ENCODE peak calls at places on chromosomes 7 and 10, in six cellular contexts. P is GM12865; F is fibroblast of pulmonary artery; Z is Panc1; S is uterus; J is CD8-positive, alpha-beta T cell. H is an unnamed sample.

GRCh38 chr7:136294977-136295376 is 317.8 kb upstream of the MTPN start:
- DNase-seq in P (no peak), F (no peak), Z (no peak), S (no peak), J (no peak), H (no peak)

GRCh38 chr7:159088016-159088865 is 56.4 kb downstream of the VIPR2 start:
- DNase-seq in P (no peak), F (no peak), Z (no peak), S (no peak), J (no peak), H (no peak)

GRCh38 chr7:240887-241421 is 48.6 kb downstream of the FAM20C start:
- DNase-seq in P (no peak), F (no peak), Z (no peak), S (no peak), J (peak; percentile 21), H (no peak)

GRCh38 chr7:4820968-4821471 is 40.8 kb downstream of the PAPOLB start:
- DNase-seq in P (no peak), F (no peak), Z (no peak), S (no peak), J (no peak), H (no peak)

GRCh38 chr7:75937958-75938786 is 23.2 kb downstream of the POR start:
- DNase-seq in P (no peak), F (peak; percentile 91), Z (no peak), S (peak; percentile 51), J (no peak), H (peak; percentile 58)

GRCh38 chr7:48114115-48114514 is 25.1 kb downstream of the UPP1 start:
- DNase-seq in P (no peak), F (no peak), Z (no peak), S (no peak), J (no peak), H (no peak)

GRCh38 chr10:97713828-97714400 is 384 bp downstream of the MARVELD1 start:
- DNase-seq in P (peak; percentile 85), F (peak; percentile 73), Z (peak; percentile 48), S (peak; percentile 73), J (peak; percentile 54), H (peak; percentile 76)

GRCh38 chr7:99740573-99741437 is 5.8 kb upstream of the CYP3A7 start:
- DNase-seq in P (no peak), F (peak; percentile 14), Z (no peak), S (no peak), J (no peak), H (no peak)

GRCh38 chr10:121310151-121310711 is 288.0 kb downstream of the FGFR2 start:
- DNase-seq in P (no peak), F (no peak), Z (no peak), S (no peak), J (no peak), H (no peak)

GRCh38 chr7:151302531-151302930 is 39.1 kb upstream of the NUB1 start:
- DNase-seq in P (no peak), F (no peak), Z (no peak), S (no peak), J (no peak), H (no peak)

GRCh38 chr7:55131421-55131929 is 112.7 kb downstream of the EGFR start:
- DNase-seq in P (no peak), F (no peak), Z (no peak), S (no peak), J (no peak), H (peak; percentile 23)

GRCh38 chr10:58086144-58086762 is 181.4 kb downstream of the IPMK start:
- DNase-seq in P (no peak), F (no peak), Z (no peak), S (no peak), J (no peak), H (no peak)

GRCh38 chr10:30092151-30092790 is 32.9 kb upstream of the JCAD start:
- DNase-seq in P (no peak), F (peak; percentile 32), Z (no peak), S (no peak), J (no peak), H (no peak)

GRCh38 chr7:66779669-66780408 is 39.3 kb downstream of the RABGEF1 start:
- DNase-seq in P (no peak), F (peak; percentile 82), Z (peak; percentile 15), S (no peak), J (no peak), H (no peak)

GRCh38 chr7:106050002-106050742 is 61.9 kb downstream of the SYPL1 start:
- DNase-seq in P (no peak), F (peak; percentile 92), Z (no peak), S (peak; percentile 69), J (no peak), H (no peak)

GRCh38 chr10:5297466-5297865 is 67.3 kb upstream of the UCN3 start:
- DNase-seq in P (peak; percentile 47), F (peak; percentile 93), Z (no peak), S (no peak), J (no peak), H (peak; percentile 36)

GRCh38 chr7:149449897-149450296 is 11.0 kb downstream of the ZNF777 start:
- DNase-seq in P (no peak), F (no peak), Z (no peak), S (no peak), J (no peak), H (no peak)

GRCh38 chr10:118704711-118705110 is 50.1 kb downstream of the CACUL1 start:
- DNase-seq in P (no peak), F (no peak), Z (no peak), S (no peak), J (no peak), H (no peak)

GRCh38 chr7:90474284-90475210 is 5.1 kb downstream of the PTTG1IP2 start:
- DNase-seq in P (no peak), F (peak; percentile 90), Z (no peak), S (no peak), J (no peak), H (no peak)

DNA sequence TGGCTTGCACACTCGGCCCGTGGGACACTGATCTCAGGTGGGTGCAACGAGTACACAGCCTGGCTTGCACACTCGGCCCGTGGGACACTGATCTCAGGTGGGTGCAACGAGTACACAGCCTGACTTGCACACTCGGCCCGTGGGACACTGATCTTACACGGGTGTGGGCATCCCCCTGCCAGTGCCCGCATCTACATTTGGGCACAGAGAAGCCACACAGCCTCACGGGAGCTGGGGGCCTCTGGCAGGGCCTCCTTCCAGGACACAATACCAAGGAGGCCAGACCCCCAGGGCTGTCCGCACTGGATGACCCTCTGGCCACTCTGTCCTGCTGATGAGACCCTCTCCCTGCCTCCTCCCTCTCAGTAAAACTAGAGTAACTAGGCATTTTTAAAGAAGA is 330.5 kb downstream of the DNAJB6 start:
- DNase-seq in P (no peak), F (no peak), Z (no peak), S (no peak), J (no peak), H (no peak)
- H3K4me3 ChIP-seq in P (no peak overlapping the region), F (no peak overlapping the region), Z (no peak overlapping the region), S (no peak overlapping the region), J (no peak overlapping the region), H (no peak overlapping the region)

DNA sequence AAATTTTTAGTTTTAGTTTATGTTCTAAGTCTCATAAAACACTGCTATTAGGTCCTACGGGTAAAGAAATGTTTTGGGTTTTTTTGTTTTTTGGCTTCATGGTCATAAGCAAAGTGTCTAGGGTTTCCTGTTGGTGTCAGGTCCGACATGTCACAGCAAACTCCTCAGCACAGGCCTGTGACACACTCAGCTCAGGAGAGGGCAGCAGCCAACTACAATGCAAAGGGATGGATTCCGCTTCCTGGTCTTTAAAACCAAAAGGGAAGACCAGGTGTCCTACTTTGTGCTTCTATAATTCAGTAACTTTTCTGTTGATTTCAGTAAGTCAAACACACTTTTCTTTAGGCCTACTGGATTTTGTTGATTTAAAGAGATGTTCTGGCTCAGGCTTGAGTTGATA is 83.8 kb upstream of the MACROH2A2 start:
- DNase-seq in P (peak; percentile 18), F (peak; percentile 12), Z (no peak), S (no peak), J (no peak), H (no peak)
- TF ChIP-seq CTCF in P (no peak), F (no peak), Z (peak; percentile 72), S (no peak), J (no peak), H (no peak)

GRCh38 chr7:64888901-64889685 is 14.0 kb upstream of the ZNF273 start:
- DNase-seq in P (no peak), F (no peak), Z (no peak), S (no peak), J (no peak), H (peak; percentile 36)

GRCh38 chr7:64888561-64888900 is 14.5 kb upstream of the ZNF273 start:
- DNase-seq in P (no peak), F (peak; percentile 11), Z (no peak), S (no peak), J (no peak), H (no peak)

GRCh38 chr7:64887756-64888508 is 15.1 kb upstream of the ZNF273 start:
- DNase-seq in P (no peak), F (no peak), Z (no peak), S (no peak), J (peak; percentile 66), H (no peak)

GRCh38 chr7:64890761-64891666 is 12.1 kb upstream of the ZNF273 start:
- DNase-seq in P (no peak), F (no peak), Z (no peak), S (no peak), J (no peak), H (no peak)

GRCh38 chr7:64889686-64890162 is 13.3 kb upstream of the ZNF273 start:
- DNase-seq in P (no peak), F (no peak), Z (no peak), S (no peak), J (no peak), H (no peak)
- H3K4me3 ChIP-seq in P (no peak overlapping the region), F (no peak overlapping the region), Z (peak overlapping the region; percentile 62), S (peak overlapping the region; percentile 37), J (peak overlapping the region; percentile 61), H (peak overlapping the region; percentile 60)

GRCh38 chr7:77327932-77328628 is 88.1 kb downstream of the GSAP start:
- DNase-seq in P (no peak), F (no peak), Z (no peak), S (no peak), J (no peak), H (no peak)
- TF ChIP-seq CTCF in P (no peak), F (no peak), Z (no peak), S (no peak), J (no peak), H (no peak)

H was measured in heart right ventricle.